ENCODE peak calls at places on chromosomes 12 and 14, in four cellular contexts. F, Q, G and O are unnamed samples.

GRCh38 chr14:72781476-72782181 is 112.3 kb downstream of the DPF3 start:
- DNase-seq in Q (no peak), F (no peak), G (peak), O (no peak)

GRCh38 chr12:56029666-56030293 is 8.9 kb downstream of the IKZF4 start:
- DNase-seq in Q (no peak), G (peak), F (peak), O (no peak)

GRCh38 chr12:18224745-18225144 is 36.6 kb upstream of the PIK3C2G start:
- DNase-seq in Q (no peak), G (no peak), F (no peak), O (no peak)

GRCh38 chr12:102043928-102044327 is 17.9 kb downstream of the WASHC3 start:
- DNase-seq in Q (no peak), G (no peak), F (no peak), O (no peak)

GRCh38 chr14:75182820-75183219 is 6.4 kb upstream of the TMED10 start:
- DNase-seq in F (no peak), G (no peak), Q (no peak), O (no peak)

GRCh38 chr12:113643575-113643974 is 171.9 kb upstream of the LHX5 start:
- DNase-seq in G (no peak), F (no peak), Q (no peak), O (no peak)

GRCh38 chr12:121214855-121215745 is 5.2 kb downstream of the P2RX4 start:
- DNase-seq in Q (no peak), G (peak), F (no peak), O (peak)

GRCh38 chr14:31025335-31026075 is at the start of gene AP4S1:
- DNase-seq in Q (no peak), F (peak), G (peak), O (no peak)

GRCh38 chr14:51652168-51653095 is 722 bp downstream of the FRMD6 start:
- DNase-seq in Q (no peak), F (peak), G (no peak), O (no peak)